ENCODE peak calls at places on chromosomes 6 and 20, in five cellular contexts. G is NCI-H774; N is stimulated activated CD4-positive, alpha-beta T cell treated with anti-CD3 and anti-CD28 coated beads, Interleukin-4, amount 100 ng/mL, for 24 hours; Y is HT-29; Z is EL. W is an unnamed sample.

GRCh38 chr20:49715466-49715865 is 1.8 kb upstream of the B4GALT5 start:
- DNase-seq in Z (no peak), Y (no peak), G (no peak), N (no peak), W (no peak)

GRCh38 chr20:2559641-2560040 is 23.3 kb downstream of the TMC2 start:
- DNase-seq in Y (no peak), G (no peak), Z (no peak), N (no peak), W (no peak)

GRCh38 chr6:111631018-111631417 is 25.3 kb upstream of the TRAF3IP2 start:
- DNase-seq in Y (no peak), Z (no peak), N (no peak), G (no peak), W (no peak)

GRCh38 chr6:19465240-19465639 is 371.9 kb upstream of the ID4 start:
- DNase-seq in N (no peak), Y (peak), G (no peak), Z (no peak), W (no peak)

GRCh38 chr20:7285918-7286556 is 518.6 kb downstream of the BMP2 start:
- DNase-seq in Z (peak), Y (peak), G (peak), N (no peak), W (peak)

GRCh38 chr6:107636486-107636885 is 146.6 kb downstream of the SOBP start:
- DNase-seq in Y (no peak), G (no peak), N (no peak), Z (no peak), W (no peak)

GRCh38 chr6:151313060-151313459 is 73.3 kb downstream of the AKAP12 start:
- DNase-seq in Z (no peak), N (no peak), G (peak), Y (no peak), W (peak)

GRCh38 chr6:20575125-20575524 is 40.9 kb downstream of the CDKAL1 start:
- DNase-seq in Z (no peak), Y (no peak), G (no peak), N (no peak), W (no peak)

GRCh38 chr6:84218091-84218490 is 9.4 kb downstream of the CEP162 start:
- DNase-seq in N (no peak), Z (no peak), Y (no peak), G (no peak), W (no peak)

GRCh38 chr6:31791324-31792089 is 4.0 kb downstream of the VARS1 start:
- DNase-seq in Y (peak), N (peak), G (no peak), Z (peak), W (no peak)

GRCh38 chr6:42381850-42382249 is 69.9 kb downstream of the TRERF1 start:
- DNase-seq in G (no peak), Z (no peak), N (no peak), Y (no peak), W (no peak)

GRCh38 chr20:59456342-59457132 is 147.8 kb upstream of the PHACTR3 start:
- DNase-seq in Y (no peak), N (no peak), G (no peak), Z (no peak), W (no peak)

GRCh38 chr20:11432407-11432806 is 485.3 kb upstream of the BTBD3 start:
- DNase-seq in Y (no peak), N (no peak), G (no peak), Z (peak), W (no peak)

GRCh38 chr6:100719883-100720682 is 161.0 kb downstream of the ASCC3 start:
- DNase-seq in N (no peak), Y (peak), Z (peak), G (peak), W (peak)

GRCh38 chr6:145808239-145808638 is 6.4 kb downstream of the FBXO30 start:
- DNase-seq in N (no peak), Y (no peak), G (no peak), Z (no peak), W (no peak)

GRCh38 chr20:18857640-18858039 is 44.1 kb downstream of the SCP2D1 start:
- DNase-seq in Y (no peak), N (no peak), G (no peak), Z (peak), W (no peak)

GRCh38 chr6:112233864-112234263 is 20.5 kb downstream of the LAMA4 start:
- DNase-seq in N (no peak), Y (no peak), Z (peak), G (no peak), W (peak)

GRCh38 chr20:35303382-35303734 is 11.1 kb upstream of the FAM83C start:
- DNase-seq in Y (no peak), N (no peak), G (no peak), Z (no peak), W (no peak)

GRCh38 chr20:17226410-17227198 is at the start of gene PCSK2:
- DNase-seq in G (peak), N (no peak), Z (peak), Y (no peak), W (no peak)

GRCh38 chr6:38943964-38944363 is 104.6 kb upstream of the GLP1R start:
- DNase-seq in G (peak), N (no peak), Z (no peak), Y (peak), W (no peak)

GRCh38 chr20:63314015-63314471 is 21.1 kb downstream of the COL20A1 start:
- DNase-seq in N (no peak), Z (no peak), G (no peak), Y (no peak), W (no peak)

GRCh38 chr6:99833034-99833433 is 161.0 kb downstream of the MCHR2 start:
- DNase-seq in N (no peak), Z (no peak), Y (no peak), G (no peak), W (no peak)

GRCh38 chr6:27986928-27987725 is 30.1 kb downstream of the OR2B6 start:
- DNase-seq in Z (peak), G (no peak), Y (no peak), N (no peak), W (no peak)

GRCh38 chr6:27592481-27593199 is 119.7 kb upstream of the ZNF184 start:
- DNase-seq in Z (peak), G (peak), N (peak), Y (peak), W (no peak)

GRCh38 chr20:43389231-43389630 is 68.5 kb upstream of the SRSF6 start:
- DNase-seq in G (no peak), N (no peak), Y (no peak), Z (peak), W (no peak)

GRCh38 chr6:94341173-94341572 is 921.8 kb upstream of the EPHA7 start:
- DNase-seq in Z (no peak), Y (no peak), G (no peak), N (no peak), W (no peak)

GRCh38 chr6:7721654-7722053 is 4.2 kb upstream of the BMP6 start:
- DNase-seq in G (no peak), N (no peak), Z (peak), Y (peak), W (no peak)

GRCh38 chr6:15547379-15547778 is 115.4 kb downstream of the DTNBP1 start:
- DNase-seq in G (no peak), Y (no peak), Z (no peak), N (no peak), W (no peak)

GRCh38 chr20:36628076-36628475 is 17.9 kb downstream of the SLA2 start:
- DNase-seq in Y (no peak), Z (no peak), G (no peak), N (no peak), W (no peak)